ENCODE peak calls at places on chromosomes 12 and 14, in six cellular contexts. One of them, this sample, is unnamed.

GRCh38 chr14:104445086-104445485 is 134.5 kb upstream of the C14orf180 start:
- DNase-seq in right lobe of liver: peak; percentile 29
- DNase-seq in heart left ventricle: no peak
- DNase-seq in A549: no peak
- DNase-seq in sigmoid colon: no peak
- DNase-seq in K562: no peak
- DNase-seq in this sample: no peak

GRCh38 chr12:3030821-3031415 is 46.3 kb upstream of the TSPAN9 start:
- DNase-seq in right lobe of liver: no peak
- DNase-seq in heart left ventricle: no peak
- DNase-seq in A549: no peak
- DNase-seq in sigmoid colon: no peak
- DNase-seq in K562: no peak
- DNase-seq in this sample: no peak

GRCh38 chr12:65051196-65051595 is 69.9 kb downstream of the WIF1 start:
- DNase-seq in right lobe of liver: no peak
- DNase-seq in heart left ventricle: no peak
- DNase-seq in A549: no peak
- DNase-seq in sigmoid colon: no peak
- DNase-seq in K562: no peak
- DNase-seq in this sample: no peak

GRCh38 chr12:123269395-123269892 is 2.2 kb downstream of the CDK2AP1 start:
- DNase-seq in right lobe of liver: peak; percentile 69
- DNase-seq in heart left ventricle: peak; percentile 82
- DNase-seq in A549: no peak
- DNase-seq in sigmoid colon: peak; percentile 88
- DNase-seq in K562: peak; percentile 65
- DNase-seq in this sample: peak; percentile 87

GRCh38 chr14:31207287-31207745 is 277 bp downstream of the HECTD1 start:
- DNase-seq in right lobe of liver: no peak
- DNase-seq in heart left ventricle: no peak
- DNase-seq in A549: no peak
- DNase-seq in sigmoid colon: no peak
- DNase-seq in K562: no peak
- DNase-seq in this sample: peak; percentile 98

GRCh38 chr14:73633115-73633514 is 11.7 kb upstream of the DNAL1 start:
- DNase-seq in right lobe of liver: no peak
- DNase-seq in heart left ventricle: no peak
- DNase-seq in A549: no peak
- DNase-seq in sigmoid colon: no peak
- DNase-seq in K562: no peak
- DNase-seq in this sample: no peak

GRCh38 chr14:57725399-57726077 is 140.4 kb downstream of the SLC35F4 start:
- DNase-seq in right lobe of liver: no peak
- DNase-seq in heart left ventricle: no peak
- DNase-seq in A549: no peak
- DNase-seq in sigmoid colon: no peak
- DNase-seq in K562: no peak
- DNase-seq in this sample: no peak

GRCh38 chr14:102015045-102015685 is 50.8 kb downstream of the DYNC1H1 start:
- DNase-seq in right lobe of liver: no peak
- DNase-seq in heart left ventricle: no peak
- DNase-seq in A549: no peak
- DNase-seq in sigmoid colon: no peak
- DNase-seq in K562: no peak
- DNase-seq in this sample: no peak

GRCh38 chr14:93041002-93041401 is 74.7 kb downstream of the ITPK1 start:
- DNase-seq in right lobe of liver: no peak
- DNase-seq in heart left ventricle: no peak
- DNase-seq in A549: no peak
- DNase-seq in sigmoid colon: no peak
- DNase-seq in K562: no peak
- DNase-seq in this sample: no peak

GRCh38 chr12:123491056-123491455 is 33.1 kb downstream of the SNRNP35 start:
- DNase-seq in right lobe of liver: no peak
- DNase-seq in heart left ventricle: no peak
- DNase-seq in A549: no peak
- DNase-seq in sigmoid colon: no peak
- DNase-seq in K562: no peak
- DNase-seq in this sample: no peak

GRCh38 chr12:32843528-32844095 is 53.0 kb downstream of the PKP2 start:
- DNase-seq in right lobe of liver: no peak
- DNase-seq in heart left ventricle: no peak
- DNase-seq in A549: no peak
- DNase-seq in sigmoid colon: no peak
- DNase-seq in K562: no peak
- DNase-seq in this sample: no peak

GRCh38 chr12:56081393-56082347 is 1.7 kb downstream of the ERBB3 start:
- DNase-seq in right lobe of liver: peak; percentile 83
- DNase-seq in heart left ventricle: no peak
- DNase-seq in A549: no peak
- DNase-seq in sigmoid colon: peak; percentile 56
- DNase-seq in K562: no peak
- DNase-seq in this sample: no peak
- H3K4me3 ChIP-seq in right lobe of liver: peak overlapping the region; percentile 90
- H3K4me3 ChIP-seq in heart left ventricle: no peak overlapping the region
- H3K4me3 ChIP-seq in A549: peak overlapping the region; percentile 8
- H3K4me3 ChIP-seq in sigmoid colon: peak overlapping the region; percentile 37
- H3K4me3 ChIP-seq in K562: no peak overlapping the region
- H3K4me3 ChIP-seq in this sample: no peak overlapping the region

GRCh38 chr12:56636118-56636674 is 6.1 kb upstream of the BAZ2A start:
- DNase-seq in right lobe of liver: peak; percentile 94
- DNase-seq in heart left ventricle: peak; percentile 86
- DNase-seq in A549: peak; percentile 96
- DNase-seq in sigmoid colon: peak; percentile 96
- DNase-seq in K562: peak; percentile 70
- DNase-seq in this sample: peak; percentile 94

GRCh38 chr12:56637621-56638020 is 7.5 kb upstream of the BAZ2A start:
- DNase-seq in right lobe of liver: no peak
- DNase-seq in heart left ventricle: no peak
- DNase-seq in A549: no peak
- DNase-seq in sigmoid colon: no peak
- DNase-seq in K562: no peak
- DNase-seq in this sample: no peak

GRCh38 chr12:56634837-56635538 is 4.9 kb upstream of the BAZ2A start:
- DNase-seq in right lobe of liver: peak; percentile 89
- DNase-seq in heart left ventricle: peak; percentile 86
- DNase-seq in A549: peak; percentile 98
- DNase-seq in sigmoid colon: peak; percentile 93
- DNase-seq in K562: peak; percentile 78
- DNase-seq in this sample: peak; percentile 95

GRCh38 chr12:56635539-56636117 is 5.5 kb upstream of the BAZ2A start:
- DNase-seq in right lobe of liver: no peak
- DNase-seq in heart left ventricle: no peak
- DNase-seq in A549: no peak
- DNase-seq in sigmoid colon: no peak
- DNase-seq in K562: no peak
- DNase-seq in this sample: peak; percentile 91

DNA sequence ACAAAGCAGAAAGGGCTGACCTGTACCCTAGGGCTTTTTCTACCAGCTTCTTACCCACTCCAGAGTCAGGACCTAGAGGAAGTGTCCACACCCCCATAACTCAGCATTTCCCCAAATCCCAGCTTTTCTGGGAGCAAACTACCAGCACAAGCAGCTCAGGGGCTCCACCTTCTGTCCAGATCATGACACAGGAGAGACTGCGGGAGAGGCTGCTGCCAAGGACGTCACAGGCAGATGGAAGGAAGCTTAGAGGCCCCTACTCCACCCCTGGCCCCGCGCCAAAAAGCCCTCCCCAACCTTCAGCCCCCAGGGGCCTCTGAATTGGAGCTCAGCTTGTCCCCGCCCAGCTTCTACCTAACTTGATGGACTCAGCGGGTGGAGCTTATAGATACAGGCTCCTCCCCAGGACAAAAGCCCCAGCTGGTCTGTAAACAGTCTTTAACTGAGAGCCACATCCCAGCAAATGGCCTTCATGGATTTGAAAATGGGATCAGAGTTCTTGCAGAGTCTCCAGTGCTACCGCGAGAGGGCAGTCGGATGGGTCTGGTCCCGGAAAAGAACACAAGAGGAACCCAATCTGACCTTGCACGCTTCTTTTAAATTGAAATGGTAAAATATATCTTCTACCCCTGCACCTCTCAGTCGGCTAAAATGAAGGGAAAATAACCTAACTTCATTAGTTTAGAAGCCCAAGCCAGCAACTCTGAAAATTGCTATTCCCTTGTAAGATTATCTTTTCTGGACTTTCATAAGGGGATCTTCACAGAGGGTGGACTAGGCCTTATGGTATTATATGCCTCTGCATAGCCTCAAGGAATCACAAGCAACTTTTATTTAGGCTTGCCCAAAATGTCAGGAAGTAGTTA is 6.8 kb upstream of the BAZ2A start:
- DNase-seq in right lobe of liver: peak; percentile 99
- DNase-seq in heart left ventricle: peak; percentile 98
- DNase-seq in A549: peak; percentile 99
- DNase-seq in sigmoid colon: peak; percentile 100
- DNase-seq in K562: peak; percentile 90
- DNase-seq in this sample: peak; percentile 97
- TF ChIP-seq POLR2A in right lobe of liver: peak; percentile 26
- TF ChIP-seq POLR2A in heart left ventricle: peak; percentile 73
- TF ChIP-seq POLR2A in A549: no peak
- TF ChIP-seq POLR2A in sigmoid colon: no peak
- TF ChIP-seq POLR2A in K562: peak; percentile 76
- TF ChIP-seq POLR2A in this sample: no peak

DNA sequence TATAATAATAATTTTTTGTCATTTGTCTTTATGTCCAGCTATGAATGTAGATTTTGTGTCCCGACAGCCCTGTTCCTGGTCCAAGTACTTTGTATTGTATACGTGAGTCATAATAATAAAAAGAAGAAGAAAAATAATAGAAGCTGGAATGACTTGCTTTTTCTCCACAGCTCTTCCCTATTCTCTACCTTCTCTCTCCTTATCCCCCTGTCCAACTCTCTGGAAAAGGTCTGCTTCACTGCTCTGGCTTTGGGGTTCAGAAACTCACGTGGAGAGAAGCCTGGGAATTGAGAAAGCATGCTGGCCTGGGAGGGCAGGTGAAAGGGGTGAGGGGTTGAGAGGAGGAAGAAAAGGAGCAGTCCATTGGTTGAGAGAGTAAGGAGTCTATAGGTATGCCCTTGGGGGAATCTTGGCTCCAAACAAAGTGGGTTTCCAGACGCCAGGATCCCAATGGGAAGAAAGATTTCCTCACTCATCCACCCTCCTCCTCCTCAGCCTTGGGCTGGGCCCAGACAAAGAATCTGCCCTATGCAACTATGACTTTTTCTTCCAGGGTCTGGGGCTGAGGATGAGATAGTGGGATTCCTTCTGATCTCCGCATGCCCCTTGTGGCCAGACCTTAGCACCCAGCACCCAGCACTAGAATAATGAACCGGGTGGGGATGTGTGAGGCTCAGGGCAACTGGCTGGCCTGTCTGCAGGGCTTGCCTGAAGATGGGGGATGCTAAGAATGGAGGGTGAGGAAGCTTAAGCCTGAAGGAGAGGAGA is 4.0 kb downstream of the HOXC8 start:
- DNase-seq in right lobe of liver: no peak
- DNase-seq in heart left ventricle: no peak
- DNase-seq in A549: peak; percentile 54
- DNase-seq in sigmoid colon: no peak
- DNase-seq in K562: peak; percentile 32
- DNase-seq in this sample: no peak
- H3K4me3 ChIP-seq in right lobe of liver: no peak overlapping the region
- H3K4me3 ChIP-seq in heart left ventricle: no peak overlapping the region
- H3K4me3 ChIP-seq in A549: no peak overlapping the region
- H3K4me3 ChIP-seq in sigmoid colon: no peak overlapping the region
- H3K4me3 ChIP-seq in K562: no peak overlapping the region
- H3K4me3 ChIP-seq in this sample: no peak overlapping the region

GRCh38 chr12:103924761-103925641 is 5.2 kb upstream of the HSP90B1 start:
- DNase-seq in right lobe of liver: no peak
- DNase-seq in heart left ventricle: no peak
- DNase-seq in A549: no peak
- DNase-seq in sigmoid colon: no peak
- DNase-seq in K562: no peak
- DNase-seq in this sample: no peak
- TF ChIP-seq POLR2A in right lobe of liver: no peak
- TF ChIP-seq POLR2A in heart left ventricle: no peak
- TF ChIP-seq POLR2A in A549: no peak
- TF ChIP-seq POLR2A in sigmoid colon: no peak
- TF ChIP-seq POLR2A in K562: no peak
- TF ChIP-seq POLR2A in this sample: no peak

DNA sequence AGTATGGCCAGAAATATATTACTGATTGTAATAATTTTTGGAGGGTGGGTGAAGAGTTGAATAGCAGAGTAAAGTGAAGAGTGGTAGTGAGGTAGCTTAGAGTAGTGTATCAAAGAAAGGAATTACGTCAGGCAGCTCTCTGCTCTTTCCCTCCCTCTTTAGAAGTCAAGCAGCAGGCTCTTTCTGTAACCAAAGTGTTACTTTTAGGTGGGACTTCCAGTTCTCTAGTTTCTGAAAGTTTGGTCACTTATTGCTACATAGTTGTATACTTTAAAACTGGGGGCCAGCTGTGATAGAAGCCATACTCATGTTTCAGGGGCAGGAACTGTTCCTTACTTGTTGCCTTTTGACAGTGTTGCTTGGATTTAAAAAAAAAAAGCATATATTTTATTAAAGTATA is 30.6 kb downstream of the ATF7IP start:
- DNase-seq in right lobe of liver: no peak
- DNase-seq in heart left ventricle: no peak
- DNase-seq in A549: no peak
- DNase-seq in sigmoid colon: no peak
- DNase-seq in K562: no peak
- DNase-seq in this sample: no peak
- H3K4me3 ChIP-seq in right lobe of liver: no peak overlapping the region
- H3K4me3 ChIP-seq in heart left ventricle: no peak overlapping the region
- H3K4me3 ChIP-seq in A549: no peak overlapping the region
- H3K4me3 ChIP-seq in sigmoid colon: no peak overlapping the region
- H3K4me3 ChIP-seq in K562: no peak overlapping the region
- H3K4me3 ChIP-seq in this sample: no peak overlapping the region